ENCODE peak calls at places on chromosomes 12 and 14, in five cellular contexts. P is body of pancreas, G is gastrocnemius medialis, K is endothelial cell of umbilical vein, L is osteoblast. Y is an unnamed sample. For H3K4me1, the result is how much of the 10 kb centered on the place peaks cover.

GRCh38 chr12:42786400-42786799 is 196.9 kb upstream of the PRICKLE1 start:
- DNase-seq in L (no peak), P (no peak), G (no peak), K (no peak), Y (no peak)

GRCh38 chr14:92544051-92544730 is 30.6 kb downstream of the RIN3 start:
- DNase-seq in P (no peak), K (no peak), G (no peak), L (no peak), Y (no peak)

GRCh38 chr12:120495189-120495722 is 657 bp upstream of the DYNLL1 start:
- DNase-seq in P (no peak), L (peak), K (no peak), G (no peak), Y (no peak)

GRCh38 chr14:76498536-76498935 is 122.6 kb downstream of the ESRRB start:
- DNase-seq in K (no peak), G (no peak), P (no peak), L (no peak), Y (no peak)

GRCh38 chr14:30559638-30560071 is 697 bp downstream of the G2E3 start:
- DNase-seq in L (peak), G (no peak), K (peak), P (no peak), Y (peak)

GRCh38 chr12:34390846-34391700 is 368.8 kb downstream of the ALG10 start:
- DNase-seq in L (peak), P (no peak), G (no peak), K (no peak), Y (no peak)

GRCh38 chr12:66403746-66404145 is 101.5 kb downstream of the HELB start:
- DNase-seq in K (no peak), P (peak), G (no peak), L (no peak), Y (no peak)

GRCh38 chr12:112299704-112300103 is 82.5 kb downstream of the HECTD4 start:
- DNase-seq in L (no peak), P (no peak), G (no peak), K (no peak), Y (no peak)

GRCh38 chr14:101189962-101190560 is 286.5 kb upstream of the RTL1 start:
- DNase-seq in K (no peak), G (no peak), L (no peak), P (no peak), Y (no peak)

DNA sequence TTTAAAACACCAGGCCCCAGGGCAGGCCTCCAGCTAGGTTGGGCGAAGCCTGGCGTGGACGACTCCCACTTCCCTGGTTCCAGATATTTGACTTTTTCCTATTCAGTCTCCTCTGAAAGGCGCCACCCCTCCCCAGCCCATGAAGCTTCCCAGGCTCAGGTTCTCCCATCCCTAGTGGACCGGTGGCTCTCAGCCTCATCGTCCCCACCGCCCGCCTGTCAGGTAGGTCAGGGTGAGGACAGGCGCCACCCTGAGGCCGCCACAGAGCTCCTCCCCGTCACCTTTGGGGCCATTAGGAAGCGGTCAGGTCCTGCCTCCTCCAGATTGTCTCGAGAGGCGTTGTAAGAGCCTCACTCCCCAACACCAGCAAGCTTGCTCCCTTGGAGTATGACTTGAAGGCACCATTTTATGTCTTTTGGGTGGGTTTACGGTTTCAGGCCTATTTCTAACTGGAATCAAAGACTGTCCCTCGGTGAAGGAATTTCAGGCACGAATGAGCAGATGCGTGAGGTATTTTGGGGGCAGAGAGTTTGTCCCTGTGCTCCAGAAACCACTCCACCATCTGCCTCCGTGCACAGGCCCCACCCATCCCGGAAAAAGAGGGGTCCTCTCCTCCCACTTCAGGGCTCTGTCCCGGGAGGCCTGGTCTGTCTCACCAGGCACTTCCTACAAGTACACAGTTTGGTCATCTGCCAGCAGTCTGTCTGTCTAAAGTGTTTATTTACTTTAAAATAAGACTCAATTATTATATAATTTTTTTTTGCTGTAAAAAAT is 55.6 kb downstream of the TSPAN9 start:
- DNase-seq in P (peak), G (no peak), L (peak), K (peak), Y (no peak)
- H3K4me1 ChIP-seq in P (under half), G (under half), L (under half), K (under half), Y (under half)

GRCh38 chr12:52189376-52190174 is 2.2 kb downstream of the KRT80 start:
- DNase-seq in L (peak), G (no peak), P (no peak), K (no peak), Y (peak)

GRCh38 chr12:52193991-52194390 is 2.2 kb upstream of the KRT80 start:
- DNase-seq in G (no peak), P (peak), K (peak), L (no peak), Y (no peak)

GRCh38 chr12:52191841-52192791 is at the start of gene KRT80:
- DNase-seq in L (peak), K (peak), G (peak), P (peak), Y (peak)

GRCh38 chr12:52188658-52189057 is 3.2 kb downstream of the KRT80 start:
- DNase-seq in G (no peak), P (no peak), K (no peak), L (no peak), Y (no peak)

DNA sequence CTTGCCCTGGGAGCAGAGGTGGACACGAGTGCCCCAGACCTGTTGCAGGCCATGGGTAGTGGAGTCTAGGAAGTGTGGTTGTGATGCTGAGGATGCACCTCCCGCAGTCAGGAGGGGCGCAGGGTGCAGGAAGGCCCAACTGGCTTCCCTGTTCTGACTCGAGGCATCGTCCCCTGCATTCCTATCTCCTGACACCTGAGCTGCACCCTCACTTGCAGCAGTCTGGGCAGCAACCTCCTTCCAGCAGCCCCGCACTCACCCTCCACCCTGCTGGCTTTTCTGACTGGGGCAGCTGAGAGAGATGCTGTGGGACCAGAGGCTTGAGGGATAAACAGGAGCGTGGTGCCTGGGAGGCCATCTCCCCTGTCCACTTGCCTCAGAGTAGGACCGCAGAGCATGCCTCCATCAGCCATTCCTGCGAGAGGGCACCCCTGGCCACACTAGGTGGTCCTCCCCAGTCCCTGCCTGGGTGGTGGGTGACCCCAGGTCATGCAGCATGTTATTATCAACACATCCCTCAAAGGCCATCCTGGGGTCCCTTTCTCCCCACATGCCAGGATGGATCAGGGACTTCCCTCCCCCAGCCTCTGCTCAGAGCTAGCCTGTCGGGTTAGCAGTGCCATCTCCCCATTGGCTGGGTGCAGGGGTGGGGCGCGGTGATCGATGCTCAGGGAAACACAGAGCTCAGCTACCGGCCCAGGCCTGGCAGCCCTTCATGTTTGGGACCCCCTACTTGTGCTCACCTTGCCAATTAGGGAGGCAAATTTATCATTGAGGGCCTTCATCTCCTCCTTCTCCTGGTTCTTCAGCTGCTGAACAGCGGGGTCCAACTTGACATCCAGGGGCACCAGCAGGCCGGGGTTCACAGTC is 719 bp downstream of the KRT80 start:
- DNase-seq in G (no peak), L (peak), P (peak), K (no peak), Y (peak)
- H3K4me3 ChIP-seq in G (no peak), L (no peak), P (no peak), K (no peak), Y (peak)

GRCh38 chr12:101698782-101699347 is 1.4 kb downstream of the CHPT1 start:
- DNase-seq in K (no peak), P (peak), G (peak), L (peak), Y (no peak)
- H3K27ac ChIP-seq in K (no peak), P (no peak), G (peak), L (no peak), Y (no peak)

GRCh38 chr14:103396463-103396862 is 11.2 kb downstream of the MARK3 start:
- DNase-seq in P (no peak), G (no peak), L (no peak), K (no peak), Y (no peak)

GRCh38 chr14:103401223-103402214 is 16.3 kb downstream of the MARK3 start:
- DNase-seq in L (no peak), P (no peak), G (no peak), K (peak), Y (peak)

GRCh38 chr14:103395245-103395644 is 10.0 kb downstream of the MARK3 start:
- DNase-seq in P (no peak), L (no peak), G (no peak), K (peak), Y (no peak)

GRCh38 chr14:103400537-103400936 is 15.3 kb downstream of the MARK3 start:
- DNase-seq in L (no peak), G (no peak), K (no peak), P (no peak), Y (no peak)

DNA sequence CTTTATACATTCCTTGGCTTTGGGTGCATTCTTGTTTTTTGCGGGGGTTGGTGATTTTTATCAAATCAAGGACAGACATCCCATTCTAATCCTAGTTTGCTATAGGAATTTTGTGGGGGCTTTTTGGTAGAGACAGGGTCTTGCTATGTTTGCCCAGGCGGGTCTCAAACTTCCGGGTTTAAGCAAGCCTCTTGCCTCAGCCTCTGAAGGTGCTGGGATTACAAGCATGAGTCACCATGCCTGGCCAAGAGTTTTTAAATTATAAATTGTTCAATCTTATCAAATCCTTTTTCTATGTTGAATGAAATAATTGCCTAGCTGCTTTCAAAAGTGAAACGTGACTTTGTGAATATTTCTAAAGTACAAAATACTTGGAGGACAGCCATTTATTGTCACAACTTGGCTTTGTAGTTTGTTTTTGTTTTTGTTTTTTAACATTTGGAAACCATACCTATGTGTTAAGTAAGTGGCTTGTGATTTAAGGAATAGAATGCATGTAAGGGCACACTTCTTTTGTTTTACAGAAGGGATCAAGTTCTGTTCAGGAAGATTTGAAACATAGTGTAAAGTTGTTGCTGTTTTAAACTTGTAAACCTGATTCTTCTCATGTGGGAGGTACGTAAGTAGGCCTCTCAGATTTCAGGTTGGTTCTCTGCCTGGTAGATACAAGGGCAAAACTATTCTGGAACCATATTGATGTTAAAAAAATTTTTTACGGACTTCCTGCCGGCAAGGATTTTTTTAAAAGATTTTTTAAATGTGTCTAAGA is 13.4 kb downstream of the MARK3 start:
- DNase-seq in P (peak), L (no peak), K (peak), G (peak), Y (no peak)
- H3K4me1 ChIP-seq in P (half or more), L (half or more), K (under half), G (half or more), Y (half or more)

GRCh38 chr14:53882684-53883083 is 73.9 kb downstream of the BMP4 start:
- DNase-seq in K (peak), P (no peak), G (no peak), L (no peak), Y (no peak)

GRCh38 chr14:53881921-53882320 is 74.7 kb downstream of the BMP4 start:
- DNase-seq in P (no peak), K (no peak), L (no peak), G (no peak), Y (no peak)

GRCh38 chr14:53880761-53881160 is 75.9 kb downstream of the BMP4 start:
- DNase-seq in P (no peak), L (no peak), G (no peak), K (peak), Y (peak)

GRCh38 chr14:53879747-53880146 is 76.9 kb downstream of the BMP4 start:
- DNase-seq in P (no peak), L (no peak), G (no peak), K (peak), Y (no peak)

DNA sequence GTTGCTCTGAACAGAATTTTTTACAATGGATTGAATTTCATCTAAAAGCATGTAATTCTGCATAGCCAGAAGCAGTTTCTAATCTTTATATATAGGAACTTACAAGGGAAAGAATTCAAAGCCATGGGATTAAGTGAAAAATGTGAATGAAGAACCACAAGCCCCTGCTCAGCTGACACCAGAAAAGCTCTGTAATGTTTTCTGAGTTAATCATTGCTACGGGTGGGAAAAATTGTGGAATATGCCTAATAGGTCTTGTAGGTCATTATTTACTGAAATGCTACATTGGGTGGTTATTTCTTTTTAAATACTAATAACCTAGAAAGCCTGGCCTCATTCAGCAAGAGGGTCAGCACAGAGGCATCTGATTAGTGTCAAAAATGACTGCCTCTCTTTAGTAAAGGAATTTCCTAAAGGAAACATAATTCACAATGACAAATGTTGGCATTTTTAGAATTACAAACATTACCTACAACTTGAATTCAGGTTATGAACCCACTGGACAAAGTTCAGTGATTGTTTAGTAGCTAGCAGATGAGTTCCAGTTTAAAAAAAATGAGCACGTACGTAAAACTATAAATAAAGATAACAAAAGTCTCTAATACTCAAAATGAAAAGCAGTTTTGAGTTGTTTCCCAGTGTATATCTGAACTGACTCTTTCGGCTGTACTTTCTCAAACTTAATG is 75.3 kb downstream of the BMP4 start:
- DNase-seq in K (peak), L (no peak), P (no peak), G (no peak), Y (peak)
- H3K4me3 ChIP-seq in K (peak), L (no peak), P (no peak), G (no peak), Y (no peak)

DNA sequence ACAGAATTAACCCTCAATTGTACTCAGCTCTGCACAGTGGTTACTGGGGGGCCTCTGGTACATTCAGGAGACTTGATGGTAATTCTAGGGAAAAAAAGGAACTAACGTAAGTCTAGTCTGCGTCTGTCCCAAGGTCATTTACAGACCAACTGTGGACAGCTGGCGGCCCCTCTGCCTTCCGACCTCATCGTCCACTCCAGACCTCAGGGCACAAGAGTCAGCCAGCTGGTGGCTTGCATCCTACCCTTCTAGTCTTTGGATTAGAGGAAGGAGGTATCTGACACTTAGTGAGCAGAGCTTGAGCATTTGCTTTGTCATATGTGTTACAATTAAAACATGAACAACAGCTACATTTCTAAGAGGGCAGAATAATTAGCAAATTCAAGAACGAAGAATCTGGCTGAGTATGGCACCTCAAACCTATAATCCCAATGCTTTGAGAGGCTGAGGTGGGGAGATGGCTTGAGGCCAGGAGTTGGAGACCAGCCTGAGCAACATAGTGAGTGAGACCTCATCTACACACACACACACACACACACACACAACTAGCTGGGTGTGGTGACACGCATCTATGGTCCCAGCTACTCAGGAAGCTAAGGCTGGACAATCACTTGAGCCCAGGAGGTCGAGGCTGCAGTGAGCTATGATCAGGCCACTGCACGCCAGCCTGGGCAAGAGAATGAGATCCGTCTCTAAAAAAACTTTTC is 36.5 kb downstream of the SSH1 start:
- DNase-seq in P (no peak), K (no peak), L (no peak), G (no peak), Y (no peak)
- H3K27ac ChIP-seq in P (no peak), K (peak), L (peak), G (peak), Y (no peak)

GRCh38 chr14:51977075-51977474 is 12.3 kb upstream of the RTRAF start:
- DNase-seq in L (no peak), K (no peak), P (no peak), G (no peak), Y (no peak)
- H3K4me1 ChIP-seq in L (under half), K (under half), P (under half), G (under half), Y (under half)

DNA sequence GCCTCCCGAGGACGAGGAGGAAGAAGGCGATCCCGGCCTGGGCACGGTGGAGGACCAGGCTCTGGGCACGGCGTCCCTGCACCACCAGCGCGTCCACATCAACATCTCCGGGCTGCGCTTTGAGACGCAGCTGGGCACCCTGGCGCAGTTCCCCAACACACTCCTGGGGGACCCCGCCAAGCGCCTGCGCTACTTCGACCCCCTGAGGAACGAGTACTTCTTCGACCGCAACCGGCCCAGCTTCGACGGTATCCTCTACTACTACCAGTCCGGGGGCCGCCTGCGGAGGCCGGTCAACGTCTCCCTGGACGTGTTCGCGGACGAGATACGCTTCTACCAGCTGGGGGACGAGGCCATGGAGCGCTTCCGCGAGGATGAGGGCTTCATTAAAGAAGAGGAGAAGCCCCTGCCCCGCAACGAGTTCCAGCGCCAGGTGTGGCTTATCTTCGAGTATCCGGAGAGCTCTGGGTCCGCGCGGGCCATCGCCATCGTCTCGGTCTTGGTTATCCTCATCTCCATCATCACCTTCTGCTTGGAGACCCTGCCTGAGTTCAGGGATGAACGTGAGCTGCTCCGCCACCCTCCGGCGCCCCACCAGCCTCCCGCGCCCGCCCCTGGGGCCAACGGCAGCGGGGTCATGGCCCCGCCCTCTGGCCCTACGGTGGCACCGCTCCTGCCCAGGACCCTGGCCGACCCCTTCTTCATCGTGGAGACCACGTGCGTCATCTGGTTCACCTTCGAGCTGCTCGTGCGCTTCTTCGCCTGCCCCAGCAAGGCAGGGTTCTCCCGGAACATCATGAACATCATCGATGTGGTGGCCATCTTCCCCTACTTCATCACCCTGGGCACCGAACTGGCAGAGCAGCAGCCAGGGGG is 979 bp downstream of the KCNA5 start:
- DNase-seq in K (no peak), L (no peak), G (no peak), P (no peak), Y (no peak)
- H3K4me3 ChIP-seq in K (no peak), L (no peak), G (peak), P (no peak), Y (no peak)